ENCODE peak calls at places on chromosomes 13 and 19, in four cellular contexts. B is naive thymus-derived CD4-positive, alpha-beta T cell; C is left lung; V is left ventricle myocardium inferior. D is an unnamed sample.

GRCh38 chr13:103386341-103386740 is 320.1 kb upstream of the SLC10A2 start:
- DNase-seq in B (no peak), C (no peak), V (no peak), D (no peak)

GRCh38 chr13:25109341-25109740 is 13.4 kb downstream of the PABPC3 start:
- DNase-seq in B (no peak), C (no peak), V (no peak), D (no peak)

GRCh38 chr19:34269968-34270621 is 15.7 kb downstream of the GARRE1 start:
- DNase-seq in B (peak), C (no peak), V (peak), D (peak)

GRCh38 chr19:2274937-2275535 is 6.9 kb downstream of the PEAK3 start:
- DNase-seq in B (peak), C (peak), V (peak), D (peak)

GRCh38 chr13:91647361-91647970 is 249.0 kb downstream of the GPC5 start:
- DNase-seq in B (no peak), C (no peak), V (no peak), D (no peak)

GRCh38 chr13:28744091-28744536 is 25.3 kb upstream of the SLC46A3 start:
- DNase-seq in B (no peak), C (no peak), V (no peak), D (no peak)

GRCh38 chr13:111122056-111122455 is 6.9 kb downstream of the ARHGEF7 start:
- DNase-seq in B (no peak), C (no peak), V (no peak), D (no peak)

GRCh38 chr13:79674765-79675515 is 194.0 kb downstream of the NDFIP2 start:
- DNase-seq in B (no peak), C (no peak), V (no peak), D (no peak)

DNA sequence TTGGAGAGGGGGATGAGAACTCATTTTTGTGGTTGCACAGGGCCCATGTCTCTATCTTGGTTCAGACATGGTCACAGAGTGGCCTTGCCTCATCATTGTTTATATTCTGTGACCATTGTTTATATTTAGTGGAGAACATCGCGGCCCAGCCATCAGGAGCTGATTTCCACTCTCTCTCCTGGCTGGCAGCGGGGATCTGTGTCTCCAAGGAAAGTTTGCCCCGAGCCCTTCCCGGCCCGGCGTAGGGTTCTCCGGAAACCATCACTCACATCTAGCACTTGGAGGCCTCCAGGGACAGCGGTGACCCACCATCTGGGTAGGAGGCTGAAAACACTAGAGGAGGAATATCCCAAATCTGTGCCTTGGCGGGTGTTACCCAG is 822 bp upstream of the ZNF358 start:
- DNase-seq in B (no peak), C (no peak), V (no peak), D (no peak)
- H3K4me3 ChIP-seq in B (peak), C (no peak), V (peak), D (no peak)

DNA sequence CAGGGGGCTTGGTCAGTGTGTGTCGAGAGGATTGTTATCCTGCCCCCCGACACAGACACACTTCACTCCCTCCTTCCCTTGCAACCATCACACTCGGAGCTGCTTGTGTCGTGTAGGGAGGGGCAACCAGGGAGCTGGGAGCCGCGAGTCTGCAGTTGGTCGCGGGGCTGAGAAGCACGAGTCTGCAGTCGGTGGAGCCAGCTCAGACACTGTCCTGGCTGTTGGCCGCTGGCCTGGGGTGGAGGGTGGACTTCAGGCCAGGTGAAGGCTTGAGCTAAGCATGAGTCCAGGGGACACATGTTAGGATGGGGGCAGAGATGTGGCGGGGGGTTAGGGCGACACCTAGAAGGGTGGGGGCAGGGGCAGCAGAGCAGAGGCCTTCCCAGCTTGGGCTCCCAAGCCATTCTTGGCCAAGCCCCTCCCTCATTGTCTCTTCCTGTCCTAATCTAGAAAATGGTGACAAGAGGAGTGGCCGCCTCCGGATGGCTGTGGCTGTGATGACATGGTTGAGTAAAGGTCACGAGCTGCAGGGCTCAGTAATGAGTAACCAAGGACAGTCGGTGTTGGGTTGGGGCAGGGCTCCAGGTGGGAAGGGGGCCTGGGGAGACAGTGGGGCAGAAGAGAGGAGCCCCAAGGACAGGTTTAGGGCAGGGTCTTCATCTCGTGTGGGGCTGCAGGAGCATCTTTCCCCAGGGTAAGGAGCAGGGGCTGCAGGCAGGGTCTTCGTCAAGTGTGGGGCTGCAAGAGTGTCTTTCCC is 8.5 kb downstream of the PPP5C start:
- DNase-seq in B (no peak), C (no peak), V (no peak), D (no peak)
- H3K27ac ChIP-seq in B (no peak), C (no peak), V (peak), D (no peak)

GRCh38 chr13:112952759-112953541 is 16.1 kb upstream of the MCF2L start:
- DNase-seq in B (no peak), C (no peak), V (no peak), D (no peak)
- H3K4me3 ChIP-seq in B (no peak), C (no peak), V (no peak), D (no peak)

GRCh38 chr19:18020212-18021067 is 12.5 kb downstream of the ARRDC2 start:
- DNase-seq in B (no peak), C (peak), V (peak), D (no peak)
- H3K27ac ChIP-seq in B (peak), C (peak), V (peak), D (peak)

GRCh38 chr13:74870865-74871264 is 611.1 kb downstream of the TBC1D4 start:
- DNase-seq in B (no peak), C (no peak), V (no peak), D (no peak)
- H3K4me3 ChIP-seq in B (no peak), C (no peak), V (no peak), D (no peak)